ENCODE peak calls at places on chromosomes 12 and 14, in five cellular contexts. S, G, Z, I and E are unnamed samples.
A peak's percentile ranks its signal among the peaks of the same experiment; 100 is the strongest.

GRCh38 chr14:49774111-49774510 is 6.2 kb downstream of the KLHDC2 start:
- DNase-seq in S (no peak), G (no peak), Z (no peak), I (no peak), E (no peak)

GRCh38 chr14:69997849-69998248 is 118.6 kb downstream of the SMOC1 start:
- DNase-seq in S (no peak), G (no peak), Z (no peak), I (no peak), E (no peak)

GRCh38 chr12:113130457-113131135 is 5.0 kb downstream of the RASAL1 start:
- DNase-seq in S (no peak), G (no peak), Z (no peak), I (no peak), E (no peak)

GRCh38 chr14:67251573-67252226 is 10.5 kb downstream of the PALS1 start:
- DNase-seq in S (no peak), G (no peak), Z (no peak), I (no peak), E (no peak)

GRCh38 chr12:32379213-32379612 is 20.1 kb upstream of the FGD4 start:
- DNase-seq in S (no peak), G (no peak), Z (no peak), I (no peak), E (no peak)

GRCh38 chr12:45338272-45338671 is 122.4 kb downstream of the ANO6 start:
- DNase-seq in S (no peak), G (no peak), Z (no peak), I (no peak), E (no peak)

GRCh38 chr12:27999521-27999920 is 27.0 kb upstream of the PTHLH start:
- DNase-seq in S (no peak), G (no peak), Z (no peak), I (no peak), E (no peak)

GRCh38 chr12:80419660-80420059 is 24.4 kb upstream of the PTPRQ start:
- DNase-seq in S (no peak), G (no peak), Z (no peak), I (no peak), E (no peak)

GRCh38 chr12:132398386-132398991 is 69.1 kb upstream of the GALNT9 start:
- DNase-seq in S (no peak), G (no peak), Z (no peak), I (no peak), E (no peak)

GRCh38 chr12:111607239-111607638 is 8.1 kb upstream of the ATXN2 start:
- DNase-seq in S (no peak), G (no peak), Z (no peak), I (no peak), E (no peak)

GRCh38 chr12:87687362-87687761 is 341.8 kb downstream of the C12orf50 start:
- DNase-seq in S (no peak), G (no peak), Z (no peak), I (no peak), E (no peak)

GRCh38 chr12:5073838-5074237 is 30.2 kb downstream of the KCNA5 start:
- DNase-seq in S (no peak), G (peak; percentile 3), Z (no peak), I (no peak), E (no peak)

GRCh38 chr14:52790011-52790755 is 1.2 kb downstream of the GNPNAT1 start:
- DNase-seq in S (no peak), G (no peak), Z (no peak), I (no peak), E (no peak)

GRCh38 chr12:9794484-9795063 is 32.7 kb upstream of the KLRF1 start:
- DNase-seq in S (no peak), G (no peak), Z (no peak), I (no peak), E (no peak)